ENCODE peak calls at places on chromosomes 6 and 20, in nine cellular contexts. K is suprapubic skin; S is left ventricle myocardium inferior; A is MM.1S; R is mesendoderm; E is body of pancreas; Q is CD8-positive, alpha-beta T cell; G is upper lobe of right lung; O is tibial artery. Y is an unnamed sample. For H3K27me3, the result is how much of the 10 kb centered on the place peaks cover.

GRCh38 chr6:106510090-106510970 is 119.0 kb downstream of the RTN4IP1 start:
- DNase-seq in S (peak), G (peak), A (peak), E (peak), Q (peak), K (peak), R (peak), O (peak), Y (no peak)

GRCh38 chr20:20812141-20812540 is 99.7 kb upstream of the RALGAPA2 start:
- DNase-seq in R (no peak), G (no peak), E (no peak), S (no peak), K (no peak), Q (no peak), O (no peak), A (no peak), Y (no peak)

GRCh38 chr6:41675176-41675767 is 37.0 kb downstream of the MDFI start:
- DNase-seq in G (no peak), R (no peak), K (no peak), Q (no peak), A (no peak), E (no peak), O (no peak), S (no peak), Y (no peak)

GRCh38 chr6:110703906-110704594 is 111.2 kb downstream of the CDK19 start:
- DNase-seq in S (no peak), E (no peak), K (no peak), O (no peak), G (no peak), Q (no peak), A (no peak), R (no peak), Y (no peak)

GRCh38 chr6:114564302-114564933 is 221.6 kb upstream of the HS3ST5 start:
- DNase-seq in R (peak), Q (no peak), E (no peak), G (no peak), O (no peak), A (no peak), K (no peak), S (no peak), Y (no peak)

GRCh38 chr20:39019805-39020325 is 57.7 kb downstream of the DHX35 start:
- DNase-seq in R (no peak), G (no peak), S (no peak), O (no peak), A (peak), E (no peak), K (no peak), Q (no peak), Y (no peak)

GRCh38 chr6:122620428-122620827 is 10.2 kb downstream of the PKIB start:
- DNase-seq in S (no peak), R (no peak), A (no peak), O (no peak), K (no peak), Q (no peak), G (no peak), E (no peak), Y (no peak)

GRCh38 chr20:46084805-46085792 is 4.7 kb downstream of the NCOA5 start:
- DNase-seq in G (no peak), Q (no peak), S (no peak), K (no peak), A (no peak), E (no peak), R (peak), O (no peak), Y (no peak)

GRCh38 chr6:45900808-45901752 is 114.6 kb downstream of the CLIC5 start:
- DNase-seq in Q (no peak), K (no peak), R (peak), S (no peak), A (no peak), G (no peak), E (no peak), O (peak), Y (no peak)

GRCh38 chr6:31035862-31036497 is 25.7 kb downstream of the MUC22 start:
- DNase-seq in S (no peak), R (no peak), G (no peak), K (no peak), E (no peak), A (no peak), O (no peak), Q (no peak), Y (no peak)

GRCh38 chr20:59064214-59064722 is 21.7 kb upstream of the PRELID3B start:
- DNase-seq in R (no peak), K (no peak), O (no peak), Q (no peak), E (no peak), A (no peak), S (no peak), G (no peak), Y (no peak)

GRCh38 chr20:64266988-64267387 is 11.4 kb downstream of the PCMTD2 start:
- DNase-seq in S (no peak), A (no peak), Q (no peak), R (no peak), E (no peak), G (no peak), K (no peak), O (no peak), Y (no peak)
- H3K27me3 ChIP-seq in S (under half), A (under half), Q (under half), R (under half), E (under half), G (under half), K (under half), O (under half), Y (under half)

GRCh38 chr6:9224539-9224938 is 789.2 kb upstream of the SLC35B3 start:
- DNase-seq in S (no peak), E (no peak), K (no peak), R (no peak), G (no peak), O (no peak), A (no peak), Q (no peak), Y (no peak)

DNA sequence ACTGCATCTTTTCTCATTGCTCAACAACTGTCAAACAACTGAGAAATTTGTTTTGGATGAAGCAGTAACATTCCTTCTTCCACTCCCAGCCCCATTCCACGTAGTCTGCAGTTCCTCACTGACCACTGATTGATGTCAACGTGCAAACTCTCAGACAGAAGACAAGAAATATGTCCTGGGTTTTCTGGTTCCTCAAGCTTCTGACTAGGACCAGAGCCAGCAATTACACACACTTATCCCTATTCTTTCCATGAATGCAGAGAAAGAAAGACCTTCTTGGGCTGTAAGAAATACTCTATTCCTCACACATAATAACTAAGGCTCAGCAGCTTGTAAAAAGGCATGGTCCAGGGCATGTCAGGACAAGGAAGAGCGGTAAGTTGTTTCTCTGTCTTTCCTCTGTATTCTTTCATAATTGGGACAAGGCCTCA is 790.1 kb upstream of the SLC35B3 start:
- DNase-seq in E (no peak), G (no peak), R (no peak), S (no peak), K (no peak), A (no peak), Q (no peak), O (no peak), Y (no peak)
- H3K27ac ChIP-seq in E (no peak), G (no peak), R (no peak), S (no peak), K (no peak), A (no peak), Q (no peak), O (no peak), Y (no peak)

GRCh38 chr20:42650345-42650744 is 539.4 kb downstream of the PTPRT start:
- DNase-seq in K (no peak), S (no peak), G (no peak), Q (no peak), R (no peak), O (no peak), A (no peak), E (no peak), Y (no peak)
- H3K4me3 ChIP-seq in K (no peak), S (no peak), G (no peak), Q (no peak), R (no peak), O (no peak), A (no peak), E (no peak), Y (no peak)

DNA sequence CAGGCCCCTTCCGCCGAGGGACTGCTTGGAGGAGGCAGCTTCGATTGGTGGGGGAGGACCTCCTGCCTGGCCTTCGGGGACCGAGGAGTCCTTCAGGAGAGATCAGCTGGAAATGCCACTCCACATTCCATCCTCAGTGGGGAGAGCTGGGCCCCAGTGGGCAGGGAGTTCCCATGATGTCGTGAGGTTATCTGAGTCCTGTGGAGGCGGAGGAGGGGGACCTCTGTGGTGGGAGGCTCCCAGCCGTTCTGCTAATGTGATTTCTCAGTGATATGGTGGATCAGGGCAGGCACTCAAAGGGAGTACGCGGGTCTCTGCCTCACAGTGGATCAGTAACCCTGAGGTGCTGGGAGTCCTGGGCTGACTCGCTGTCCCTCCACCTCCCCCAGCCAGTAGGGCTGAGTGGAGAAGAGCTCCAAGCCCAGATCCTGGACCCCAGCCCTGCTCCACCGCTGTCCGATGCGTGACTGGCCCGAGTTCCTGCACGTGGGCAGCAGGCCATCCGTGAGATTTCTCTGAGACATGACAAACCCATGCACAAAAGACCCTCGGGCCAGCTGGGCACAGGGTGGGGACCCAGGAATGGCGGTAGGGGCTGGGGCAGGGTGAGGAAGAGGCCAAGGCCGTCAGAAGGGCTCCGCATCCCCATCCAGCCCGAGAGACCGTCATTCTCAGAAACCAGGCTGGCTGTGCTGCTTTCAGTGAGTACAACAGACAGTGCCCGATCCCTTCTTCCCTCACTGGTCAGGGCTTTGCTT is 195.8 kb downstream of the TAF4 start:
- DNase-seq in A (no peak), G (no peak), S (no peak), Q (no peak), R (no peak), K (no peak), E (no peak), O (no peak), Y (no peak)
- H3K27me3 ChIP-seq in A (half or more), G (under half), S (half or more), Q (under half), R (under half), K (under half), E (under half), O (under half), Y (under half)

DNA sequence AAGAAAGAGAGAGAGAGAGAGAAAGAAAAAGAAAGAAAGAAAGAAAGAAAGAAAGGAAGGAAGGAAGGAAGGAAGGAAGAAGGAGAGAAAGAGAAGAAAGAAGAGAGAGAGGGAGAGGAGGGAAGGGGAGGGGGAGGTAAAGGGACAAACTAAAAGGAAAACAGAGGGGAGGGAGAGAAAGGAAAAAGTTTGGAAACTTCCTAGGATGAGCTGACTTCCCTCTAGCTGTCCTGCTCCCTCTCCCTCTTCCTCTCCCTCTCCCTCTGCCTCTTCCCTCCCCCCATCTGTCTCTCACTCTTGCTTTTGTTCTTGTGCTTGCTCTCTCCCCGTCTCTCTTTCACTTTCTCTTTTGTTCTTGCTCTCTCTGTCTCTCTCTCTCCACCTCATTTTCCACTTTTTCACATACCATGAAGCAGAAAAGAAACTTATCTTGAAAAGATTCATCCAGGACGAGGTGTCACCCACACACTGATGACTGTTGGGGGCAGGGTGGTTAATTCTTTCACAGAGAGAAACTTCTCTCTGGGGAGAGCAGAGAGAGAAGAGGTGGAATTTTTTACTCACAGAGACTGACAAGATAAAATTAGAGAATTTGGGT is 56.4 kb upstream of the DUSP22 start:
- DNase-seq in O (no peak), K (no peak), E (no peak), A (peak), G (no peak), Q (peak), S (no peak), R (peak), Y (no peak)
- H3K27ac ChIP-seq in O (no peak), K (no peak), E (no peak), A (peak), G (peak), Q (peak), S (peak), R (no peak), Y (peak)

GRCh38 chr6:95577317-95578105 is at the start of gene MANEA:
- DNase-seq in O (peak), Q (peak), R (peak), S (peak), G (peak), E (peak), A (peak), K (peak), Y (peak)

GRCh38 chr6:95576621-95577316 is 566 bp upstream of the MANEA start:
- DNase-seq in E (no peak), K (no peak), R (no peak), S (no peak), A (peak), G (no peak), O (no peak), Q (no peak), Y (no peak)

GRCh38 chr6:95576218-95576617 is 1.1 kb upstream of the MANEA start:
- DNase-seq in Q (no peak), E (no peak), A (no peak), O (no peak), K (no peak), G (no peak), R (no peak), S (no peak), Y (no peak)

GRCh38 chr6:95572098-95572497 is 5.2 kb upstream of the MANEA start:
- DNase-seq in O (no peak), A (no peak), Q (no peak), R (no peak), E (no peak), K (no peak), S (no peak), G (no peak), Y (no peak)

GRCh38 chr6:95574811-95575210 is 2.5 kb upstream of the MANEA start:
- DNase-seq in O (no peak), Q (no peak), R (no peak), A (no peak), E (no peak), G (no peak), S (no peak), K (no peak), Y (no peak)
- H3K4me3 ChIP-seq in O (peak), Q (no peak), R (no peak), A (peak), E (no peak), G (no peak), S (peak), K (no peak), Y (no peak)

GRCh38 chr20:61373956-61374545 is 122.0 kb downstream of the CDH4 start:
- DNase-seq in R (no peak), K (no peak), Q (no peak), E (no peak), G (no peak), A (no peak), O (no peak), S (no peak), Y (no peak)
- H3K27me3 ChIP-seq in R (under half), K (under half), Q (under half), E (under half), G (under half), A (half or more), O (under half), S (half or more), Y (under half)

GRCh38 chr6:1614448-1614766 is 4.7 kb downstream of the FOXC1 start:
- DNase-seq in E (no peak), R (peak), K (no peak), O (no peak), A (no peak), G (no peak), Q (no peak), S (no peak), Y (no peak)

GRCh38 chr6:1612386-1612893 is 2.7 kb downstream of the FOXC1 start:
- DNase-seq in Q (no peak), G (no peak), K (no peak), E (no peak), S (no peak), A (no peak), O (no peak), R (no peak), Y (no peak)

GRCh38 chr6:1613631-1614447 is 4.1 kb downstream of the FOXC1 start:
- DNase-seq in E (no peak), Q (no peak), O (no peak), A (no peak), G (no peak), S (no peak), R (peak), K (no peak), Y (no peak)

GRCh38 chr6:1611572-1612385 is 2.1 kb downstream of the FOXC1 start:
- DNase-seq in S (no peak), Q (no peak), G (no peak), K (no peak), E (no peak), A (no peak), O (no peak), R (peak), Y (no peak)

DNA sequence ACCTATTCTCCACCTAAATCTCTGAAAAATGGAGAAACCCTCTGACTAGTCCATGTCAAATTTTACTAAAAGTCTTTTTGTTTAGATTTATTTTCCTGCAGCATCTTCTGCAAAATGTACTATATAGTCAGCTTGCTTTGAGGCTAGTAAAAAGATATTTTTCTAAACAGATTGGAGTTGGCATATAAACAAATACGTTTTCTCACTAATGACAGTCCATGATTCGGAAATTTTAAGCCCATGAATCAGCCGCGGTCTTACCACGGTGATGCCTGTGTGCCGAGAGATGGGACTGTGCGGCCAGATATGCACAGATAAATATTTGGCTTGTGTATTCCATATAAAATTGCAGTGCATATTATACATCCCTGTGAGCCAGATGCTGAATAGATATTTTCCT is 3.2 kb downstream of the FOXC1 start:
- DNase-seq in R (no peak), S (no peak), K (no peak), E (no peak), O (no peak), G (no peak), Q (no peak), A (no peak), Y (no peak)
- H3K27ac ChIP-seq in R (no peak), S (peak), K (no peak), E (no peak), O (peak), G (no peak), Q (no peak), A (no peak), Y (peak)

GRCh38 chr6:108778421-108779186 is 69.6 kb upstream of the ARMC2 start:
- DNase-seq in S (no peak), E (no peak), O (no peak), R (no peak), G (no peak), A (no peak), K (no peak), Q (no peak), Y (no peak)

GRCh38 chr6:108780784-108781183 is 67.4 kb upstream of the ARMC2 start:
- DNase-seq in R (no peak), O (no peak), E (no peak), S (no peak), A (no peak), Q (no peak), G (no peak), K (no peak), Y (no peak)

GRCh38 chr6:108782231-108783041 is 65.8 kb upstream of the ARMC2 start:
- DNase-seq in K (peak), R (peak), A (peak), S (peak), E (peak), G (peak), O (peak), Q (peak), Y (peak)

GRCh38 chr6:108779521-108779920 is 68.7 kb upstream of the ARMC2 start:
- DNase-seq in S (no peak), A (no peak), E (no peak), R (no peak), K (no peak), O (no peak), G (no peak), Q (no peak), Y (no peak)

GRCh38 chr6:108781419-108782110 is 66.7 kb upstream of the ARMC2 start:
- DNase-seq in K (no peak), O (peak), R (peak), S (no peak), G (no peak), Q (no peak), A (no peak), E (no peak), Y (no peak)
- H3K4me3 ChIP-seq in K (peak), O (peak), R (no peak), S (peak), G (peak), Q (no peak), A (peak), E (no peak), Y (peak)

GRCh38 chr6:148888853-148889252 is 142.0 kb downstream of the UST start:
- DNase-seq in O (no peak), G (no peak), Q (no peak), E (no peak), K (no peak), A (no peak), S (no peak), R (no peak), Y (no peak)
- H3K27me3 ChIP-seq in O (under half), G (under half), Q (under half), E (under half), K (under half), A (under half), S (under half), R (under half), Y (under half)